ENCODE peak calls at places on chromosomes 1 and 21, in seven cellular contexts. B, U, T, H, V, X and I are unnamed samples.

GRCh38 chr1:94011709-94012590 is 102.7 kb upstream of the GCLM start:
- DNase-seq in H (no peak), B (no peak), U (no peak), T (no peak), V (no peak), X (no peak), I (no peak)

GRCh38 chr1:23957096-23957495 is 2.5 kb upstream of the PNRC2 start:
- DNase-seq in T (no peak), V (no peak), B (no peak), X (no peak), U (no peak), H (peak), I (no peak)

GRCh38 chr1:226846801-226847200 is 23.6 kb upstream of the PSEN2 start:
- DNase-seq in V (no peak), U (no peak), X (no peak), H (peak), B (no peak), T (no peak), I (no peak)

GRCh38 chr1:229887043-229887822 is 179.8 kb upstream of the GALNT2 start:
- DNase-seq in B (no peak), T (no peak), U (no peak), H (peak), V (no peak), X (no peak), I (peak)

GRCh38 chr1:1282998-1283397 is 2.8 kb downstream of the SCNN1D start:
- DNase-seq in U (no peak), H (no peak), T (no peak), X (peak), V (no peak), B (no peak), I (no peak)

GRCh38 chr1:91844862-91845528 is 41.0 kb downstream of the TGFBR3 start:
- DNase-seq in H (peak), T (peak), U (no peak), V (peak), B (peak), X (peak), I (peak)

GRCh38 chr21:34185051-34185750 is 111.8 kb downstream of the MRPS6 start:
- DNase-seq in B (no peak), T (no peak), V (no peak), X (no peak), U (no peak), H (no peak), I (no peak)

GRCh38 chr21:31457675-31458074 is 113.6 kb upstream of the TIAM1 start:
- DNase-seq in T (no peak), X (no peak), H (no peak), V (no peak), U (no peak), B (no peak), I (no peak)

GRCh38 chr1:9437931-9438330 is 101.3 kb upstream of the SLC25A33 start:
- DNase-seq in U (peak), T (no peak), B (no peak), H (no peak), X (peak), V (peak), I (no peak)

GRCh38 chr21:33025471-33026298 is at the start of gene OLIG2:
- DNase-seq in B (no peak), X (no peak), V (no peak), H (no peak), U (no peak), T (no peak), I (no peak)

GRCh38 chr21:41662161-41662560 is 104.7 kb downstream of the RIPK4 start:
- DNase-seq in U (no peak), T (no peak), V (no peak), H (no peak), B (no peak), X (no peak), I (no peak)

GRCh38 chr21:30194701-30195299 is 21.1 kb downstream of the CLDN8 start:
- DNase-seq in X (no peak), H (peak), V (no peak), T (peak), B (no peak), U (no peak), I (peak)

GRCh38 chr1:69077198-69077597 is 490.5 kb upstream of the LRRC7 start:
- DNase-seq in B (no peak), U (no peak), H (no peak), V (no peak), X (no peak), T (no peak), I (no peak)

GRCh38 chr1:3436901-3437300 is 17.6 kb upstream of the ARHGEF16 start:
- DNase-seq in U (no peak), T (no peak), X (no peak), B (no peak), H (no peak), V (peak), I (no peak)

GRCh38 chr1:221002601-221003000 is 123.4 kb downstream of the HLX start:
- DNase-seq in X (no peak), V (no peak), H (no peak), B (no peak), T (no peak), U (no peak), I (no peak)

GRCh38 chr1:228938248-228938891 is 203.1 kb downstream of the RHOU start:
- DNase-seq in V (no peak), T (peak), H (no peak), B (no peak), X (no peak), U (no peak), I (no peak)

GRCh38 chr1:211369640-211370039 is 43.0 kb downstream of the TRAF5 start:
- DNase-seq in V (no peak), B (no peak), T (no peak), H (no peak), U (no peak), X (no peak), I (no peak)

GRCh38 chr1:211372463-211372862 is 45.8 kb downstream of the TRAF5 start:
- DNase-seq in B (no peak), X (no peak), T (no peak), U (no peak), V (no peak), H (no peak), I (no peak)

GRCh38 chr1:211370669-211371068 is 44.0 kb downstream of the TRAF5 start:
- DNase-seq in U (no peak), B (no peak), T (no peak), H (no peak), V (no peak), X (no peak), I (no peak)

GRCh38 chr1:211375286-211375818 is 48.7 kb downstream of the TRAF5 start:
- DNase-seq in U (no peak), T (no peak), H (no peak), B (no peak), X (no peak), V (no peak), I (no peak)

GRCh38 chr1:211371406-211372105 is 44.9 kb downstream of the TRAF5 start:
- DNase-seq in X (no peak), T (no peak), H (peak), V (no peak), U (no peak), B (no peak), I (peak)
- H3K27ac ChIP-seq in X (no peak), T (no peak), H (no peak), V (no peak), U (no peak), B (no peak), I (peak)

GRCh38 chr21:44930543-44930981 is 9.3 kb upstream of the SLX9 start:
- DNase-seq in V (peak), U (no peak), X (no peak), B (no peak), T (no peak), H (no peak), I (no peak)
- H3K27ac ChIP-seq in V (no peak), U (no peak), X (no peak), B (no peak), T (no peak), H (no peak), I (no peak)

GRCh38 chr1:8115769-8116167 is 89.7 kb upstream of the ERRFI1 start:
- DNase-seq in B (no peak), U (peak), X (no peak), H (no peak), V (no peak), T (no peak), I (no peak)
- H3K27ac ChIP-seq in B (no peak), U (peak), X (no peak), H (no peak), V (no peak), T (no peak), I (no peak)

GRCh38 chr1:198158766-198159589 is 2.2 kb downstream of the NEK7 start:
- DNase-seq in T (peak), U (peak), H (peak), X (peak), B (no peak), V (peak), I (no peak)

GRCh38 chr1:198165927-198166647 is 9.3 kb downstream of the NEK7 start:
- DNase-seq in V (no peak), H (no peak), X (no peak), U (no peak), T (no peak), B (no peak), I (no peak)

GRCh38 chr1:198160946-198161614 is 4.3 kb downstream of the NEK7 start:
- DNase-seq in X (no peak), T (no peak), U (no peak), H (no peak), B (no peak), V (no peak), I (no peak)

GRCh38 chr1:198161718-198162090 is 4.9 kb downstream of the NEK7 start:
- DNase-seq in V (no peak), B (no peak), H (no peak), X (no peak), T (no peak), U (no peak), I (no peak)

GRCh38 chr1:198162091-198162767 is 5.4 kb downstream of the NEK7 start:
- DNase-seq in V (no peak), X (no peak), T (no peak), H (no peak), B (no peak), U (no peak), I (no peak)
- H3K27ac ChIP-seq in V (no peak), X (no peak), T (peak), H (no peak), B (no peak), U (no peak), I (peak)

GRCh38 chr1:15039017-15039648 is 114.4 kb upstream of the TMEM51 start:
- DNase-seq in X (no peak), B (no peak), V (no peak), H (no peak), U (no peak), T (no peak), I (no peak)
- H3K27ac ChIP-seq in X (no peak), B (no peak), V (no peak), H (no peak), U (no peak), T (no peak), I (no peak)

GRCh38 chr21:44958471-44959191 is 18.8 kb downstream of the SLX9 start:
- DNase-seq in V (peak), X (no peak), U (no peak), B (no peak), H (no peak), T (no peak), I (no peak)
- H3K27ac ChIP-seq in V (peak), X (no peak), U (peak), B (no peak), H (peak), T (peak), I (no peak)

DNA sequence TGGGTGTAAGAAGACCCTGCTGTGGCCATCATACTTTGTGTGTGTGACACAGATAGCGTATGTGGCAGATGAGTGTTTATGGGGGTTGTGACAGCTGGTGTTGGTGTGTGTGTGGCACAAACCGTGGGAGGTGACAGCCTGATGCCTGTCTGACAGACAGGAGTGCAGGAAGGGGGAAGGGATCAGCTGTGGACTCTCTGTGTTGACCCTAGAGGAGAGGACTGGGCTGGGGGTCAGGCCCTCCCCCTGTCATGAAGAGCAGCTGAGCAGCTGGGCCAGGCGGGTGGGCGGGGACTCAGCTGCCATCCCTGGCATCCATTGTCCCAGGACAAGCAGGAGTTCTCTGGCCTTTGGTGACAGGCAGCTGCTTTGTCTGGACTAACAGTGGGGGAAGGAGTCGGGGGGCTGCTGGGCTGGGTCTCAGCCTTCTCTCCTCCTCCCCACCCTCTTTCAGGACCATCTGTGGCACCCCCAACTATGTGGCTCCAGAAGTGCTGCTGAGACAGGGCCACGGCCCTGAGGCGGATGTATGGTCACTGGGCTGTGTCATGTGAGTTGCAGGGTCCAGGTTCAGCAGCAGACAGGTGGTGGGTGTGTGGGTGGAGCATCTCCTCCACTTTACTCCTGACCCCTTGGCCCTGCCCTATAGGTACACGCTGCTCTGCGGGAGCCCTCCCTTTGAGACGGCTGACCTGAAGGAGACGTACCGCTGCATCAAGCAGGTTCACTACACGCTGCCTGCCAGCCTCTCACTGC is 2.3 kb downstream of the PLK3 start:
- DNase-seq in T (no peak), B (no peak), U (no peak), H (no peak), X (no peak), V (peak), I (no peak)
- H3K27ac ChIP-seq in T (peak), B (peak), U (peak), H (peak), X (no peak), V (peak), I (peak)

DNA sequence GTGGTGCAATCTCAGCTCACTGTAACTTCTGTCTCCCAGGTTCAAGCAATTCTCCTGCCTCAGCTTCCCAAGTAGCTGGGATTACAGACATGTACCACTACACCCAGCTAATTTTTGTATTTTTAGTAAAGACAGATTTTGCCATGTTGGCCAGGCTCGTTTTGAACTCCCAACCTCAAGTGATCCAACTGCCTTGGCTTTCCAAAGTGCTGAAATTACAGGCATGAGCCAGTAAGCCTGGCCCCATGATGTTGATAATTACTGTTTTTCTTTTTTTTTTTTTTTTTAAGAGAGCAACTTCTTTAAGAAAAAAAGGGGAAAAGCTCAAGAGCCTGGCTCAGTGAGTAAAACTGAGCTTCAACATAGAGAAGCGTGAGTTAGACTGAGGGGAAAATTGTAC is 9.6 kb upstream of the SOAT1 start:
- DNase-seq in X (no peak), T (no peak), V (no peak), U (no peak), H (no peak), B (no peak), I (no peak)
- H3K27ac ChIP-seq in X (no peak), T (no peak), V (no peak), U (no peak), H (no peak), B (no peak), I (no peak)

GRCh38 chr1:204127597-204128242 is 24.1 kb downstream of the ETNK2 start:
- DNase-seq in X (peak), T (peak), U (peak), H (peak), V (peak), B (peak), I (no peak)
- H3K27ac ChIP-seq in X (no peak), T (peak), U (peak), H (peak), V (peak), B (no peak), I (peak)

DNA sequence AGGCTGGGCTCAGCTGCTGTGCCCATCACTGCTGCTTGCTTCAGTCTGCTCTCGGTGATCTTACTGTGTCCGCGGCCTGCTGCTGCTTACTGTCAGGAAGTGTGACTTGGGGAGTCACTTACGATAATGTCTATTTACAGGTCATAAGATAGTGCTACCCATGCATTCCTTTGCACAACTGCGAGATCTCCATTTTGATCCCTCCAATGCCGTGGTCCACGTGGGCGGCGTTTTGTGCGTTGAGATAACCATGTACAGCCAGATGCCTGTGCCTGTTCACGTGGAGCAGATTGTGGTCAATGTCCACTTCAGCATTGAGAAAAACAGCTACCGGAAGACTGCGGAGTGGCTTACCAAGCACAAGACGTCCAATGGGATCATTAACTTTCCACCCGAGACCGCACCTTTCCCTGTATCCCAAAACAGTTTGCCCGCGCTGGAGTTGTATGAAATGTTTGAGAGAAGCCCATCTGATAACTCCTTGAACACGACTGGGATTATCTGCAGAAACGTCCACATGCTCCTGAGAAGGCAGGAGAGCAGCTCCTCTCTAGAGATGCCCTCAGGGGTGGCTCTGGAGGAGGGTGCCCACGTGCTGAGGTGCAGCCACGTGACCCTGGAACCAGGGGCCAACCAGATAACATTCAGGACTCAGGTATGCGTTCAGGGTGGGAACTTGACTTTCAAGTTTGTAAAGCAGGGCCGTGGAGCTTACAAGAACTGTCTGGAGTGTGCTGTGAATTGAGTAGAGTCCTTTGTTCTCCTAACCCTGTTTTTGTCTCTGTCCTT is 24.4 kb upstream of the PWP2 start:
- DNase-seq in B (no peak), T (no peak), U (peak), H (peak), V (no peak), X (no peak), I (peak)
- H3K27ac ChIP-seq in B (no peak), T (no peak), U (no peak), H (no peak), V (no peak), X (no peak), I (no peak)